ENCODE peak calls at places on chromosomes 4 and X, in six cellular contexts. K is SK-N-SH, X is K562, S is H1, L is GM12878, A is HepG2. U is an unnamed sample.
A peak's percentile ranks its signal among the peaks of the same experiment; 100 is the strongest.

GRCh38 chr4:45036677-45037076 is 310.3 kb upstream of the GNPDA2 start:
- DNase-seq in S (no peak), A (no peak), K (no peak), L (no peak), X (no peak), U (no peak)

GRCh38 chrX:72569786-72570185 is 2.9 kb downstream of the HDAC8 start:
- DNase-seq in A (no peak), S (no peak), X (no peak), L (no peak), K (no peak), U (no peak)

GRCh38 chrX:53678667-53679066 is 7.9 kb downstream of the HUWE1 start:
- DNase-seq in A (no peak), X (peak; percentile 11), K (no peak), L (no peak), S (no peak), U (no peak)

GRCh38 chr4:152957437-152958185 is 21.5 kb downstream of the FHDC1 start:
- DNase-seq in X (peak; percentile 47), S (no peak), K (no peak), A (no peak), L (no peak), U (no peak)

GRCh38 chr4:1048781-1049590 is 37.6 kb downstream of the FGFRL1 start:
- DNase-seq in A (no peak), X (no peak), K (peak; percentile 24), L (no peak), S (peak; percentile 40), U (peak; percentile 62)

GRCh38 chr4:183905593-183906485 is 732 bp downstream of the STOX2 start:
- DNase-seq in X (no peak), K (peak; percentile 75), S (peak; percentile 87), A (no peak), L (no peak), U (no peak)

GRCh38 chr4:128916832-128917231 is 107.3 kb downstream of the JADE1 start:
- DNase-seq in X (no peak), A (no peak), S (no peak), L (peak; percentile 84), K (no peak), U (peak; percentile 16)

GRCh38 chr4:147461161-147461560 is 19.7 kb upstream of the EDNRA start:
- DNase-seq in K (no peak), A (no peak), S (no peak), L (no peak), X (no peak), U (no peak)

GRCh38 chrX:104195489-104196084 is 29.3 kb downstream of the FAM199X start:
- DNase-seq in K (peak; percentile 33), L (no peak), X (peak; percentile 12), S (no peak), A (peak; percentile 3), U (no peak)

GRCh38 chr4:78749258-78749971 is 26.7 kb upstream of the BMP2K start:
- DNase-seq in K (no peak), X (no peak), L (peak; percentile 71), S (no peak), A (no peak), U (no peak)

GRCh38 chr4:163243297-163243981 is 76.7 kb upstream of the NAF1 start:
- DNase-seq in L (no peak), S (no peak), X (peak; percentile 70), A (no peak), K (no peak), U (no peak)

GRCh38 chr4:182695842-182696241 is 221.3 kb downstream of the DCTD start:
- DNase-seq in A (no peak), X (no peak), L (no peak), S (no peak), K (no peak), U (no peak)
- TF ChIP-seq GABPA in A (no peak), X (no peak), L (no peak), S (no peak), K (no peak), U (no peak)

DNA sequence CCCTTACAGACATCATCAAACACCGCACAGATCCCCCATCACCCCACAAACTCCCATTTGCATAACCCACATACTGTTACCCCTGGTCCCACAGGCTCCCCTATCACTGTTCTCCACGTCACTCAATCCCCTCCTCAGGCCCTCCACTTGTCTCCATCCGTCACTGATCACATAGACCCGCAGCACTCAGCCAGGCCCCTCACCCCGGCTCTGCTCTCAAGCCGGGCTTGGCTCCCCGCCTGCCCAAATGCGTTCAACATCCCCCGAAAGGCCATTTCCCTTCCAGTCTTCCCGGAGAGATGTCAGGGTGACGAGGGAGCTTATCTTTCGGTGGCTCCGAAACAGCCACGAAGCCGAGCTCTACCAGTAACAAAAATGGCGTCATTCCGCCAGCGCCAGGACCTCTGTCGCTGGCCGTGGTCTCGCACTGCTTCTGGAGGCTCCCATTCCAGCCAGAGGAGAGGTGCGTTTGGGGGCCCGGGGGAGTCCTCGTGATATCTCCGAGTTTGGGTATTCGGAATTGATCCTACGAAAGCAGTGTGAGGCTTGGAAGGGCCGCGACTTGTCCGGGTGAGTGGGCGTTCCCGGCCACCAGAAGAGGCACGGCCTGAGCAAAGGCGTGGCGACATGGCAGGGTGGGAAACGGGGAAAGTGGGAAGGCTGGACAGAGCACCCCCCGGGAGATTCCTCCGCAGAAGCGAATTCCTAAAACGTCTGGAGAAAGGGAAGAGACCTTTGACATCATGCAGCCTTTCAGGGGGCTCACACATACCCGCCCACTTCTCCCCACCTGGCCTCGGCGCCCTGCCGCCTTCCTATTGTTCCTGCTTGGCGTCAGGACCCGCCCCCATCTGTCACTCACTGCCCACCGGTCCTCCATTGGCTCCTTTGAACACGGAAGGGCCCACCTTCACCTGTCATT is at the start of gene ZNF630:
- DNase-seq in K (peak; percentile 75), A (no peak), S (peak; percentile 72), L (peak; percentile 43), X (peak; percentile 62), U (no peak)
- H3K4me3 ChIP-seq in K (peak within 1 kb of the TSS; percentile 55), A (no peak within 1 kb of the TSS), S (peak within 1 kb of the TSS; percentile 91), L (peak within 1 kb of the TSS; percentile 66), X (peak within 1 kb of the TSS; percentile 43), U (peak within 1 kb of the TSS; percentile 43)

DNA sequence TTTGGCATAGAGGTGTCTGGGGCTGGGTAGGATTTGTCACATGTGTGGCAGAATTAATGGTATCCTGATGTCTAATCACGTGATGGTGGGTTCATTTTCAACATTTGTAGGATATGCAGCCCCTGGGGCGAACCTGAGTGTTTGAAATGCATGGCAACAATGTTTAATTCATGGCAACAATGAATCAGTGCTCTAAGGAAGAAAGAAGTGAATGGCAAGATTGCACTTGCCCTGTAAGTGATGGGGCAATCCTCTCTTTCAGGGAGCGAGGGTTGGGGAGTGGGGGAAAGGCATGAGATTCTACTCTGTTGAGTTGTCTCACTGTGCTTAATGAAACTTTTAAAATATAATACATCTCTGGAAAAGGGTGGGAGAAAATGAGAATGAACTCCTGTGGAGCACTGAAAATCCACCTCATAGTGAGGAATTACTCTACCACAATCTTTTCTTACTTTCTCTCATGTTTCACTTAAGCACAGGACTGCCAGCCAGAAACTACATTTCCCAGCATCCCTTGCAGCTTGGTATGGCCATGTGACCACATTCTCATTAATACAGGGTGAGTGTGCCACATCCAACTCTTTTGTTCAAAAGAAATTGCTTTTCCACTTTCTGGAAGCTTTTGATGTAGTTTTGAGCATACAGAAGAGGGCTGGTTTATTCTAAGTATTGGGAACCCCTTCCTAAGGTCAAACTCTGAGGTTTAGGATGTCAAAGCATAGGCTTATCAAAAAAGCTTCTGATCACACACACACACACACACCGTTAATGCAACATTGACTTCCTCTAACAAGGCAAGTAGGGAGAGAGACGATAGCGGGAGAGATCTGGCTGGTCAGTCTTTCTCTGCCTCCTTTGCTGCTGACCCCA is 64.0 kb upstream of the PGM2 start:
- DNase-seq in S (no peak), K (no peak), A (peak; percentile 9), L (no peak), X (no peak), U (no peak)
- TF ChIP-seq POLR2AphosphoS5 in S (no peak), K (no peak), A (no peak), L (no peak), X (no peak), U (no peak)

GRCh38 chr4:122966201-122966600 is 43.8 kb upstream of the NUDT6 start:
- DNase-seq in A (no peak), L (no peak), S (no peak), X (no peak), K (no peak), U (no peak)

GRCh38 chr4:122973465-122973864 is 51.1 kb upstream of the NUDT6 start:
- DNase-seq in L (no peak), K (no peak), A (peak; percentile 7), S (no peak), X (no peak), U (no peak)

GRCh38 chr4:122963222-122963621 is 40.8 kb upstream of the NUDT6 start:
- DNase-seq in S (no peak), K (no peak), L (no peak), A (no peak), X (no peak), U (peak; percentile 64)

DNA sequence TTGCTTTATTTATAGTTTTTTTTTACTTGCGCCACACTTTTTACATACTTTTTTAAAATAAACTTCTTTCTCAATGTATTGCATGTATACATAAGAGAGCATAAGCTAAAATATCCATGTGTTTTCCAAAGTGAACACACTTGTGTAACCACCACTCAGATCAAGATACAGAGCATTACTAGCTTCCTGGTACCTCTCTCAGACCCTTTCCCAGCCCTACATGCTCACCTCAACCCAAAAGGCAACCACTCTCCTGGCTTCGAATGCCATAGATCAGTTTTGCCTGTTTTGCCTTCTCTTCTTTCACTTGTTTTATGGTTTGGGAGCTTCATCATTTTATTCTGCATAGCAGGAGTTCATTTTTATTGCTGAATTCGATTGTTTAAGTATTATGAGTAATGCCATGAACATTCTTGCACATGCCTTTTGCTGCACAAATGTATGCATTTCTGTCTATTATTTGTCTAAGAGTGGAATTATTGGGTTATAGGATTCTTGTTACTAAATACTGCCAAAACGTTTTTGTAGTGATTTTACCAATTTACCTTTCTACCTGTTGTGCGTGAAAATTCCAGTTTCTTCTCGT is 45.9 kb upstream of the NUDT6 start:
- DNase-seq in S (no peak), K (no peak), A (no peak), L (no peak), X (no peak), U (no peak)
- TF ChIP-seq GABPA in S (no peak), K (no peak), A (no peak), L (no peak), X (no peak), U (no peak)

U was measured in HL-60.